ENCODE peak calls at places on chromosomes 16 and 17, in seven cellular contexts. O, S, U, V, Z, A and N are unnamed samples.

GRCh38 chr16:22425036-22425801 is 50.8 kb upstream of the CDR2 start:
- DNase-seq in O (peak), S (no peak), U (no peak), V (no peak), Z (no peak), A (no peak), N (peak)

GRCh38 chr16:30369938-30370443 is 303 bp downstream of the TBC1D10B start:
- DNase-seq in O (no peak), S (no peak), U (no peak), V (peak), Z (no peak), A (no peak), N (no peak)

GRCh38 chr16:64428463-64428862 is 693.4 kb downstream of the CDH11 start:
- DNase-seq in O (no peak), S (no peak), U (no peak), V (no peak), Z (no peak), A (no peak), N (no peak)

GRCh38 chr16:4675864-4676786 is 17.2 kb upstream of the NUDT16L1 start:
- DNase-seq in O (no peak), S (no peak), U (peak), V (no peak), Z (no peak), A (peak), N (no peak)

GRCh38 chr17:34443832-34444469 is 80.9 kb upstream of the CCL1 start:
- DNase-seq in O (peak), S (no peak), U (no peak), V (peak), Z (peak), A (peak), N (no peak)

GRCh38 chr17:46273541-46274236 is 21.2 kb upstream of the LRRC37A start:
- DNase-seq in O (no peak), S (no peak), U (no peak), V (no peak), Z (no peak), A (no peak), N (no peak)

GRCh38 chr17:21296097-21297025 is 11.8 kb downstream of the MAP2K3 start:
- DNase-seq in O (no peak), S (peak), U (no peak), V (peak), Z (no peak), A (no peak), N (no peak)

GRCh38 chr17:67772679-67773078 is 52.6 kb upstream of the BPTF start:
- DNase-seq in O (no peak), S (no peak), U (no peak), V (no peak), Z (no peak), A (no peak), N (no peak)

GRCh38 chr17:51630101-51630671 is 369.8 kb downstream of the UTP18 start:
- DNase-seq in O (no peak), S (no peak), U (no peak), V (no peak), Z (no peak), A (peak), N (no peak)

GRCh38 chr16:88783391-88784073 is 1.5 kb downstream of the PIEZO1 start:
- DNase-seq in O (peak), S (peak), U (no peak), V (no peak), Z (no peak), A (no peak), N (no peak)

GRCh38 chr16:19108409-19109287 is 5.1 kb upstream of the ITPRIPL2 start:
- DNase-seq in O (no peak), S (no peak), U (no peak), V (no peak), Z (no peak), A (peak), N (no peak)

GRCh38 chr17:31318298-31319190 is 2.9 kb downstream of the EVI2A start:
- DNase-seq in O (peak), S (peak), U (peak), V (no peak), Z (no peak), A (no peak), N (peak)

GRCh38 chr16:8869212-8869987 is 594 bp upstream of the CARHSP1 start:
- DNase-seq in O (peak), S (no peak), U (no peak), V (peak), Z (no peak), A (peak), N (no peak)

GRCh38 chr17:545156-545555 is 169.5 kb downstream of the VPS53 start:
- DNase-seq in O (no peak), S (no peak), U (no peak), V (no peak), Z (no peak), A (no peak), N (no peak)

GRCh38 chr17:63910096-63910495 is 962 bp downstream of the CSHL1 start:
- DNase-seq in O (no peak), S (no peak), U (no peak), V (no peak), Z (no peak), A (no peak), N (no peak)

DNA sequence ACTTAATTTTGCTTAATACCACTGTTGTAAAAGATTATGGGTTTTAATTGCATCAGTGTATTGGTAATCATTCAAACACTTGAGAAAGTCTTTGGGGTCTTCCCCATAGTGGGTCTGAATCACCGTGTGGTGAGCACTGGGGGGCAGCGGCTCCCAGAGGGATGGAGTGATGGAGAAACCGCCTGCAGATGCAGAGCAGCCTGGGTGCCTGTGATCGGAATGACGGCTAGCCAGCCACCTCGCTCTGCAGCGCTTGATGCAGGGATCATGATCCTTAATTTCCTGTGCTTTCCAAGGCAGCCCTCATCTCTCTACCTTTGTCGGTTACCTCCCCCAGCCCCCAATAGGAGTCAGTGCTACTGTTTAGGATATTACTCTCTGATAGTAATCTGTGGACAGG is 135.5 kb downstream of the MSI2 start:
- DNase-seq in O (no peak), S (no peak), U (no peak), V (no peak), Z (no peak), A (no peak), N (no peak)
- H3K27ac ChIP-seq in O (no peak), S (no peak), U (no peak), V (no peak), Z (no peak), A (no peak), N (no peak)

GRCh38 chr17:27244481-27245223 is 49.3 kb upstream of the WSB1 start:
- DNase-seq in O (peak), S (no peak), U (peak), V (no peak), Z (no peak), A (peak), N (peak)
- TF ChIP-seq EP300 in O (peak), S (peak), U (peak), V (no peak), Z (peak), A (no peak), N (peak)

DNA sequence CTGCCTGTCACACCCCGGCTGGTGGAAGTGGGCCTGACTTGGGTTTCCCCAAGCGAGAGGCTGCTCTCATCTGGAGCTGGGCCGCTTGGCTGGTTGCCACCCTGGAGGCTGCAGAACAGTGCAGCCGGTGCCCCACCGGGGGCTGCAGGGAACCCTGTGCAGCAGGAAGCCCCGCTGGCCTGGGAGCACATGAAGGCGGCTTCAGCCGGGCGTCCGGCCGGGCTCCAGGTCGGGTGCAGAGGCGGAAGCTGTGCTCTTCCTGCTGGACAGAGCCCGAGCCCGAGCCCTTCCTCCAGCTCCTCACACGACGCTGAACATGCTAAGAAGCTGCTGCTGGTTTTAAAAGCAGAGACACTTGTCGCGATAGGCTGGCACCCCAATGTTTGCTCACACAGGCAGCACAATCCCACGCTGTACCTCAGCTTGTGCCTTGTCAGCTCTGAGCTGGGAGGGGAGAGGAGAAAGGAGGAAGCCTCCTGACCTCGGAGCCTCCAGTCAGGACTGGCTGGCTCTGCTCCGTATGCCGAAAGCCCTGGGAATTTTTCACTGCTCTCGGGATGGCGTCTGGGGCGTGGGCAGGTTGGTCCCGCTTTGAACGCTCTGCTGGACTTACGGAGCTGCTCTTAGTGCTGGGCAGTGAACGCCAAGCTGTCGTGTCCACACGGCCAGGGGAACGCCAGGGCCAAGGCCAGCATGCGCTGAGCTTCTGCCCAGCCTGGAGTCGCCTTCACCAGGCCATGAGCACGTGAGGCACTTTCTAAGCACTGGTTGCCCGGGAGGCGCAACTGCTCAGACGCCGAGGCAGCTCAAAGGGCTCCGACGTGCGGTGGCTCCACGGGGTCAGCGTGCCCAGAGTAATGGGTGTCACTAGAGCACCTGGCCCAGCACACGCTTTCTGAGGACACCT is 8.8 kb downstream of the CDK5R1 start:
- DNase-seq in O (peak), S (no peak), U (no peak), V (no peak), Z (no peak), A (no peak), N (no peak)
- H3K27ac ChIP-seq in O (peak), S (no peak), U (no peak), V (no peak), Z (no peak), A (no peak), N (no peak)

DNA sequence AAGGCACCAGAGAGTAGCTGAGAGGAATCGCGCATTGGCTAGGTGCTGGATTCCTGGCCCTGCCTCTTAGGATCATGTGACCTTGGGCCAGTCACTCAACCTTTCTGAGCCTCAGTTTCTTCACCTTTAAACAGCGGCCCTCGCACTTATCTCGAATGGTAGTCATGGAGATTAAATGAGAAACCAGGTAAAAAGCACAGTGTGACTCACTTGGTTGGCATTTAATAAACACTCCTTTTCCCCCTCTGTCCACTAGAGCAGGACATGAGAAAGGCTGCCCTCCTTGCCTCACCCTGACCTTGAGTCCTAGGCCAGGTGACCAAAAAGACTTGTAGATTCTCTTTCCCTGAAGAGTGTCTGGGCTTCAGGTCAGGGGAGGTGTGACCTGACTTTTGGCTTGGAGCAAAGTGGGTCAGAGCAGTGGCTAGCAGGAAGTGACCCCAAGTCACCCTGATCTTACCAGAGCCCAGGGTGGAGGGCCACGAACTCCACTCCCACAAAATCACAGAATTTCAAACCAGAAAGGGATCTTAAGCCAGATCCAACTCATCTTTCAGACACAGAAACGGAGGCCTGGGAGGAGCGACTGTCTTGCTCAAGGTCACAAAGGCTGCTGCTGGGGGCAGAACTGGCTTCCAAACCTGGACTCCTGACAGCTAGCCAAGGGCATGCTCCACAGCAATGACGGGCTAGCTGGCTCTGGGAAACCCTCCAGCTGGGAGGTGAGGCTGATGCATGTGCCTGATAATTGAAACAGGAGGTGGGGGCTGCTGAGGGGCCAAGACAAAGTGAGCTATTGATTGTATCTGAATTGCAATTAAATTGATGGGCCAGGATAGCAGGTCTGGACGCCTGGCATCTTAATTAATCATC is 65.2 kb downstream of the PIPOX start:
- DNase-seq in O (no peak), S (peak), U (no peak), V (no peak), Z (peak), A (peak), N (no peak)
- TF ChIP-seq EP300 in O (no peak), S (no peak), U (no peak), V (no peak), Z (no peak), A (no peak), N (no peak)

DNA sequence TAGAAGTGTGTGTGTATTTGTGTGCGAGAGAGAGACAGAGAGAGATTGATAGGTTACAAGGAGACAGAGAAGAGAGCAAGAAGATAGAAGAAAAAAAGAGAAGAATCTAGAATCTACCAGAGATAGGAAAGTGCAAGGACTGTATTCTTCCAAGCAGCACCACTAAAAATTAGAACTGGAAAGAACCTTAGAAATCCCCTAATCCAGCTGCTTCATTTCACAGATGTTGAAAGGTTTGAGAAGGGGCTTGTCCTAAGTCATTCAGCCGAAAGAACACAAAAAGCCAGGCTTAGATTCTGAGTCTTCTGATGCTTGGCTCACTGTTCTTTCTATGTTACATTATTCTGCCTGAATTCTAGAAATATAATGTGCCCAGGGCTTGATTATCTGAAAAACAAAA is 92.2 kb downstream of the HS3ST3A1 start:
- DNase-seq in O (no peak), S (no peak), U (no peak), V (no peak), Z (no peak), A (no peak), N (no peak)
- H3K27ac ChIP-seq in O (peak), S (no peak), U (no peak), V (peak), Z (no peak), A (no peak), N (no peak)

GRCh38 chr17:74757931-74758845 is 9.8 kb downstream of the NHERF1 start:
- DNase-seq in O (no peak), S (peak), U (peak), V (no peak), Z (no peak), A (no peak), N (no peak)
- TF ChIP-seq EP300 in O (no peak), S (no peak), U (no peak), V (no peak), Z (no peak), A (no peak), N (no peak)